ENCODE peak calls at places on chromosome 15, in four cellular contexts. J, A, Z and M are unnamed samples.

GRCh38 chr15:35470441-35470840 is 75.5 kb downstream of the DPH6 start:
- DNase-seq in J (no peak), A (no peak), Z (no peak), M (no peak)

GRCh38 chr15:57595011-57595866 is 3.5 kb downstream of the MYZAP start:
- DNase-seq in J (peak), A (no peak), Z (no peak), M (peak)

GRCh38 chr15:70853855-70854668 is at the start of gene LARP6:
- DNase-seq in J (no peak), A (peak), Z (peak), M (no peak)

GRCh38 chr15:74611341-74611740 is 4.3 kb upstream of the CLK3 start:
- DNase-seq in J (no peak), A (no peak), Z (no peak), M (no peak)

GRCh38 chr15:90750186-90750585 is 33.0 kb downstream of the BLM start:
- DNase-seq in J (no peak), A (no peak), Z (no peak), M (no peak)

GRCh38 chr15:73809728-73810501 is 56.8 kb upstream of the INSYN1 start:
- DNase-seq in J (no peak), A (no peak), Z (no peak), M (no peak)

GRCh38 chr15:56931674-56932507 is 13.4 kb downstream of the TCF12 start:
- DNase-seq in J (no peak), A (no peak), Z (no peak), M (peak)

GRCh38 chr15:94584833-94585244 is 353.5 kb downstream of the MCTP2 start:
- DNase-seq in J (no peak), A (no peak), Z (peak), M (peak)

GRCh38 chr15:77836116-77836798 is 203.5 kb upstream of the LINGO1 start:
- DNase-seq in J (no peak), A (peak), Z (peak), M (no peak)

GRCh38 chr15:89096664-89097063 is 8.4 kb downstream of the ABHD2 start:
- DNase-seq in J (no peak), A (no peak), Z (no peak), M (no peak)

GRCh38 chr15:54580643-54581042 is 602.4 kb downstream of the UNC13C start:
- DNase-seq in J (no peak), A (no peak), Z (no peak), M (no peak)